ENCODE peak calls at places on chromosomes 11 and 22, in four cellular contexts. T, A, G and P are unnamed samples.

GRCh38 chr11:27097538-27097937 is 56.9 kb downstream of the BBOX1 start:
- DNase-seq in T (no peak), A (no peak), G (no peak), P (no peak)

GRCh38 chr11:2262301-2263011 is 7.9 kb downstream of the ASCL2 start:
- DNase-seq in T (no peak), A (no peak), G (no peak), P (no peak)

GRCh38 chr11:117068303-117068860 is 29.8 kb downstream of the SIK3 start:
- DNase-seq in T (no peak), A (no peak), G (no peak), P (no peak)

GRCh38 chr22:41862160-41862529 is 29.2 kb downstream of the SREBF2 start:
- DNase-seq in T (no peak), A (no peak), G (no peak), P (peak)

GRCh38 chr11:68081691-68082090 is 39.5 kb downstream of the CHKA start:
- DNase-seq in T (no peak), A (peak), G (no peak), P (no peak)

GRCh38 chr11:68282141-68282860 is 10.5 kb upstream of the C11orf24 start:
- DNase-seq in T (no peak), A (no peak), G (no peak), P (peak)

GRCh38 chr22:37163618-37164534 is 14.2 kb upstream of the IL2RB start:
- DNase-seq in T (no peak), A (no peak), G (no peak), P (peak)

GRCh38 chr22:45878901-45879551 is 97.9 kb downstream of the WNT7B start:
- DNase-seq in T (no peak), A (no peak), G (no peak), P (no peak)

GRCh38 chr11:79092791-79093313 is 348.0 kb downstream of the TENM4 start:
- DNase-seq in T (no peak), A (no peak), G (peak), P (no peak)

GRCh38 chr11:47154738-47155570 is 21.7 kb downstream of the ARFGAP2 start:
- DNase-seq in T (no peak), A (no peak), G (no peak), P (no peak)

GRCh38 chr11:92131289-92131890 is 93.2 kb upstream of the FAT3 start:
- DNase-seq in T (no peak), A (no peak), G (no peak), P (no peak)

GRCh38 chr11:128714121-128714520 is 20.2 kb downstream of the FLI1 start:
- DNase-seq in T (no peak), A (no peak), G (no peak), P (no peak)

GRCh38 chr22:37983860-37984791 is at the start of gene SOX10:
- DNase-seq in T (no peak), A (no peak), G (no peak), P (no peak)

GRCh38 chr11:109783842-109784241 is 309.4 kb upstream of the ZC3H12C start:
- DNase-seq in T (no peak), A (no peak), G (no peak), P (no peak)

GRCh38 chr22:40654522-40655167 is 18.1 kb upstream of the MRTFA start:
- DNase-seq in T (no peak), A (peak), G (peak), P (no peak)

GRCh38 chr11:117194267-117194666 is 4.9 kb upstream of the TAGLN start:
- DNase-seq in T (no peak), A (no peak), G (no peak), P (no peak)

GRCh38 chr11:117837791-117838190 is 13.2 kb upstream of the FXYD2 start:
- DNase-seq in T (no peak), A (no peak), G (no peak), P (no peak)

GRCh38 chr22:41535244-41535643 is 9.0 kb downstream of the POLR3H start:
- DNase-seq in T (peak), A (no peak), G (no peak), P (no peak)

GRCh38 chr11:94656968-94657367 is 89.8 kb downstream of the PIWIL4 start:
- DNase-seq in T (no peak), A (no peak), G (no peak), P (no peak)

GRCh38 chr22:19757140-19757984 is 3.2 kb upstream of the TBX1 start:
- DNase-seq in T (no peak), A (no peak), G (no peak), P (no peak)

GRCh38 chr22:50526849-50527801 is 1.7 kb upstream of the SCO2 start:
- DNase-seq in T (peak), A (peak), G (no peak), P (no peak)

GRCh38 chr22:27163162-27164137 is 506.1 kb downstream of the MIAT start:
- DNase-seq in T (no peak), A (no peak), G (no peak), P (no peak)

GRCh38 chr11:116357769-116358544 is 414.8 kb downstream of the BUD13 start:
- DNase-seq in T (peak), A (no peak), G (no peak), P (no peak)

GRCh38 chr11:35825386-35825785 is 118.5 kb upstream of the LDLRAD3 start:
- DNase-seq in T (peak), A (no peak), G (no peak), P (no peak)

GRCh38 chr11:118889796-118890195 is 6.1 kb downstream of the CXCR5 start:
- DNase-seq in T (peak), A (no peak), G (peak), P (no peak)

GRCh38 chr22:22666307-22667091 is 22.1 kb downstream of the GGTLC2 start:
- DNase-seq in T (no peak), A (peak), G (peak), P (no peak)

GRCh38 chr11:64893194-64894069 is 15.0 kb upstream of the EHD1 start:
- DNase-seq in T (no peak), A (peak), G (no peak), P (no peak)

GRCh38 chr22:50702261-50702671 is 29.6 kb downstream of the SHANK3 start:
- DNase-seq in T (no peak), A (no peak), G (no peak), P (no peak)

GRCh38 chr11:112540261-112540660 is 279.6 kb upstream of the PLET1 start:
- DNase-seq in T (no peak), A (no peak), G (no peak), P (no peak)

GRCh38 chr22:21876486-21877176 is 9.2 kb upstream of the MAPK1 start:
- DNase-seq in T (no peak), A (no peak), G (peak), P (no peak)

GRCh38 chr11:1623716-1624115 is 1.8 kb upstream of the KRTAP5-4 start:
- DNase-seq in T (no peak), A (no peak), G (no peak), P (no peak)

GRCh38 chr11:113906038-113906437 is 1.4 kb downstream of the HTR3B start:
- DNase-seq in T (peak), A (peak), G (no peak), P (no peak)

GRCh38 chr22:32378703-32379272 is 21.1 kb downstream of the RFPL3 start:
- DNase-seq in T (peak), A (no peak), G (peak), P (no peak)

GRCh38 chr11:50298182-50298988 is 265.7 kb downstream of the OR4C45 start:
- DNase-seq in T (no peak), A (no peak), G (no peak), P (no peak)

GRCh38 chr22:23180893-23181762 is 819 bp downstream of the BCR start:
- DNase-seq in T (peak), A (no peak), G (no peak), P (no peak)